ENCODE peak calls at places on chromosomes 16 and 17, in eight cellular contexts. Z is A673, T is uterus, L is left lung, M is H1, P is tibial artery, R is astrocyte, G is colonic mucosa. O is an unnamed sample.

GRCh38 chr16:88465387-88465983 is 12.4 kb downstream of the ZFPM1 start:
- DNase-seq in P (no peak), G (no peak), M (no peak), L (no peak), R (no peak), T (no peak), Z (no peak), O (no peak)

GRCh38 chr17:50353600-50354195 is 7.8 kb downstream of the XYLT2 start:
- DNase-seq in Z (no peak), P (peak; percentile 59), G (no peak), T (no peak), L (no peak), R (no peak), M (no peak), O (no peak)

GRCh38 chr16:68776821-68777485 is 39.9 kb downstream of the CDH1 start:
- DNase-seq in Z (no peak), L (no peak), G (no peak), T (no peak), P (no peak), M (no peak), R (peak; percentile 81), O (no peak)

GRCh38 chr16:88772871-88773811 is 11.9 kb downstream of the PIEZO1 start:
- DNase-seq in G (no peak), M (no peak), Z (peak; percentile 78), P (peak; percentile 88), R (peak; percentile 91), L (no peak), T (no peak), O (no peak)

GRCh38 chr17:3636908-3637373 is 381 bp downstream of the CTNS start:
- DNase-seq in T (no peak), G (no peak), Z (peak; percentile 17), P (no peak), R (no peak), L (no peak), M (no peak), O (no peak)

GRCh38 chr17:80971704-80972304 is 19.8 kb upstream of the CHMP6 start:
- DNase-seq in Z (no peak), M (no peak), R (no peak), P (no peak), T (no peak), L (no peak), G (no peak), O (no peak)

GRCh38 chr16:11601911-11602310 is 15.2 kb upstream of the LITAF start:
- DNase-seq in L (no peak), Z (no peak), P (no peak), R (no peak), G (no peak), T (no peak), M (no peak), O (no peak)

GRCh38 chr17:73630531-73630930 is 13.7 kb downstream of the SDK2 start:
- DNase-seq in M (no peak), Z (no peak), T (no peak), G (no peak), P (peak; percentile 35), R (no peak), L (no peak), O (no peak)

GRCh38 chr16:24975428-24975889 is 39.7 kb downstream of the ARHGAP17 start:
- DNase-seq in G (no peak), T (no peak), L (no peak), M (no peak), P (no peak), R (no peak), Z (peak; percentile 25), O (no peak)

GRCh38 chr17:9522074-9522473 is 53.5 kb downstream of the STX8 start:
- DNase-seq in P (no peak), L (no peak), M (no peak), Z (peak; percentile 71), T (peak; percentile 16), R (peak; percentile 39), G (no peak), O (no peak)

GRCh38 chr17:79892457-79893236 is 53.4 kb upstream of the CBX4 start:
- DNase-seq in T (no peak), G (peak; percentile 91), M (no peak), R (no peak), P (peak; percentile 27), Z (no peak), L (no peak), O (no peak)

GRCh38 chr17:33732116-33732515 is 439.0 kb upstream of the ASIC2 start:
- DNase-seq in P (no peak), L (no peak), Z (peak; percentile 28), T (no peak), R (no peak), G (no peak), M (no peak), O (no peak)

GRCh38 chr17:47949197-47949759 is 7.9 kb downstream of the PNPO start:
- DNase-seq in Z (peak; percentile 80), P (peak; percentile 86), G (peak; percentile 96), L (peak; percentile 98), M (peak; percentile 82), T (peak; percentile 83), R (peak; percentile 68), O (peak; percentile 74)

DNA sequence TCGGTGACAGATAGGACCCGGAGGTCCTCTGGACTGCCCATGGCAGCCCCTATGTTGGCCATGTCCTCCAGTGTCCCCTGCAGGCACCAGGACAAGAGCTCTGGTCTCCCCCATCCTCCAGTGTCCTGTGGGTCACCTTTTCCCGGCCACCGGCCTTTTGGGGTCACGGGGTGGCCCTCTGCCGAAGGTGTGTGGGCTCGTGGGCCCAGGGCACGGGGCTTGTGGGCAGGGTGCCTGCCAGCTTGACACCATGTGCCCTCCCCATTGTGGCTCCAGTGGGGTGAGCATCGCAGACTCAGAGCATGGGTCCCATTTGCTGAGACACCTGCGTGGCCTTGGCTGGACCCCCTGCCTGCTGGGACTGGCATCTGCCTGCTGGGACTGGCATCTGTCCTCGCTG is 18.1 kb downstream of the GSE1 start:
- DNase-seq in G (no peak), M (no peak), T (no peak), Z (no peak), L (no peak), P (no peak), R (no peak), O (no peak)
- H3K9me3 ChIP-seq in G (no peaks in the 10 kb centered on the region), M (peaks cover 10% of the 10 kb centered on the region), T (no peaks in the 10 kb centered on the region), Z (peaks cover 12% of the 10 kb centered on the region), L (no peaks in the 10 kb centered on the region), P (no peaks in the 10 kb centered on the region), R (peaks cover 8% of the 10 kb centered on the region), O (no peaks in the 10 kb centered on the region)

GRCh38 chr16:35629001-35629400 is 2169.6 kb downstream of the TP53TG3F start:
- DNase-seq in L (no peak), R (no peak), Z (no peak), P (no peak), M (no peak), G (no peak), T (no peak), O (no peak)
- H3K9me3 ChIP-seq in L (no peaks in the 10 kb centered on the region), R (peaks cover 6% of the 10 kb centered on the region), Z (peaks cover 9% of the 10 kb centered on the region), P (no peaks in the 10 kb centered on the region), M (peaks cover 64% of the 10 kb centered on the region), G (no peaks in the 10 kb centered on the region), T (no peaks in the 10 kb centered on the region), O (no peaks in the 10 kb centered on the region)

GRCh38 chr16:35651841-35652240 is 2192.4 kb downstream of the TP53TG3F start:
- DNase-seq in M (no peak), T (no peak), R (no peak), G (no peak), L (no peak), P (no peak), Z (no peak), O (no peak)
- H3K9me3 ChIP-seq in M (peaks cover 47% of the 10 kb centered on the region), T (no peaks in the 10 kb centered on the region), R (no peaks in the 10 kb centered on the region), G (peaks cover 3% of the 10 kb centered on the region), L (no peaks in the 10 kb centered on the region), P (no peaks in the 10 kb centered on the region), Z (peaks cover 31% of the 10 kb centered on the region), O (no peaks in the 10 kb centered on the region)

GRCh38 chr16:35308674-35309073 is 1849.3 kb downstream of the TP53TG3F start:
- DNase-seq in P (no peak), M (no peak), Z (no peak), T (no peak), L (no peak), R (no peak), G (no peak), O (no peak)
- H3K9me3 ChIP-seq in P (no peaks in the 10 kb centered on the region), M (peaks cover 88% of the 10 kb centered on the region), Z (peaks cover 38% of the 10 kb centered on the region), T (no peaks in the 10 kb centered on the region), L (no peaks in the 10 kb centered on the region), R (peaks cover 29% of the 10 kb centered on the region), G (peaks cover 4% of the 10 kb centered on the region), O (peaks cover 5% of the 10 kb centered on the region)

GRCh38 chr17:53122966-53123365 is 699.8 kb upstream of the KIF2B start:
- DNase-seq in Z (no peak), T (no peak), G (no peak), R (no peak), L (no peak), M (no peak), P (no peak), O (no peak)

GRCh38 chr17:53119773-53120172 is 703.0 kb upstream of the KIF2B start:
- DNase-seq in R (no peak), Z (no peak), P (no peak), L (no peak), M (no peak), G (no peak), T (no peak), O (no peak)

GRCh38 chr17:53118948-53119347 is 703.8 kb upstream of the KIF2B start:
- DNase-seq in P (no peak), R (no peak), T (no peak), G (no peak), L (no peak), M (no peak), Z (no peak), O (no peak)
- H3K9me3 ChIP-seq in P (no peaks in the 10 kb centered on the region), R (no peaks in the 10 kb centered on the region), T (no peaks in the 10 kb centered on the region), G (no peaks in the 10 kb centered on the region), L (no peaks in the 10 kb centered on the region), M (peaks cover 7% of the 10 kb centered on the region), Z (no peaks in the 10 kb centered on the region), O (no peaks in the 10 kb centered on the region)

O was measured in T-helper 17 cell.